ENCODE peak calls at places on chromosomes 4 and X, in five cellular contexts. I is PC-3, D is mesenchymal stem cell, P is neuronal stem cell, B is mesendoderm. M is an unnamed sample.

GRCh38 chr4:183808102-183808466 is 97.0 kb upstream of the STOX2 start:
- DNase-seq in I (no peak), D (no peak), P (no peak), B (peak), M (no peak)

GRCh38 chr4:101262683-101263082 is 84.6 kb downstream of the PPP3CA start:
- DNase-seq in I (no peak), D (no peak), P (peak), B (no peak), M (no peak)

GRCh38 chr4:187171731-187172339 is 448.2 kb upstream of the FAT1 start:
- DNase-seq in I (no peak), D (peak), P (no peak), B (no peak), M (no peak)

GRCh38 chrX:87583679-87584078 is 66.1 kb downstream of the KLHL4 start:
- DNase-seq in I (peak), D (peak), P (no peak), B (peak), M (peak)

GRCh38 chrX:16076834-16077233 is 46.5 kb upstream of the GRPR start:
- DNase-seq in I (no peak), D (no peak), P (no peak), B (no peak), M (no peak)

GRCh38 chrX:16517206-16517605 is 132.8 kb upstream of the S100G start:
- DNase-seq in I (no peak), D (no peak), P (no peak), B (no peak), M (no peak)

GRCh38 chr4:171812377-171813194 is 618 bp upstream of the GALNTL6 start:
- DNase-seq in I (no peak), D (peak), P (peak), B (peak), M (no peak)

GRCh38 chrX:119682019-119682989 is 10.7 kb downstream of the SEPTIN6 start:
- DNase-seq in I (no peak), D (no peak), P (no peak), B (no peak), M (no peak)

GRCh38 chrX:24673424-24673823 is 20.3 kb upstream of the POLA1 start:
- DNase-seq in I (no peak), D (no peak), P (no peak), B (no peak), M (no peak)

GRCh38 chr4:84483738-84484137 is 15.4 kb downstream of the NKX6-1 start:
- DNase-seq in I (no peak), D (no peak), P (no peak), B (no peak), M (no peak)

GRCh38 chr4:24979554-24979953 is 51.2 kb downstream of the LGI2 start:
- DNase-seq in I (peak), D (no peak), P (no peak), B (no peak), M (no peak)

GRCh38 chr4:167602157-167602556 is 367.9 kb upstream of the SPOCK3 start:
- DNase-seq in I (no peak), D (no peak), P (no peak), B (no peak), M (no peak)

GRCh38 chrX:149472620-149473019 is 32.5 kb downstream of the IDS start:
- DNase-seq in I (peak), D (peak), P (no peak), B (no peak), M (no peak)

GRCh38 chr4:165398570-165398969 is 19.8 kb downstream of the CPE start:
- DNase-seq in I (no peak), D (peak), P (peak), B (peak), M (no peak)

GRCh38 chr4:73653695-73654106 is 33.5 kb upstream of the RASSF6 start:
- DNase-seq in I (peak), D (peak), P (peak), B (peak), M (no peak)

GRCh38 chr4:124459922-124460301 is 252.6 kb downstream of the ANKRD50 start:
- DNase-seq in I (no peak), D (peak), P (peak), B (peak), M (no peak)

GRCh38 chr4:130172156-130172555 is 1076.2 kb downstream of the C4orf33 start:
- DNase-seq in I (no peak), D (no peak), P (no peak), B (no peak), M (no peak)

GRCh38 chr4:145154573-145154972 is 25.8 kb downstream of the OTUD4 start:
- DNase-seq in I (peak), D (peak), P (no peak), B (peak), M (no peak)

GRCh38 chr4:158581161-158581560 is 59.5 kb downstream of the RXFP1 start:
- DNase-seq in I (no peak), D (no peak), P (no peak), B (no peak), M (no peak)

GRCh38 chrX:116010939-116011338 is 159.6 kb upstream of the AGTR2 start:
- DNase-seq in I (no peak), D (no peak), P (no peak), B (no peak), M (no peak)

GRCh38 chrX:153763298-153763932 is 634 bp upstream of the PLXNB3 start:
- DNase-seq in I (no peak), D (no peak), P (no peak), B (no peak), M (no peak)

GRCh38 chrX:153763989-153764755 is at the start of gene PLXNB3:
- DNase-seq in I (peak), D (peak), P (peak), B (peak), M (peak)

GRCh38 chrX:153765138-153766079 is 1.4 kb downstream of the PLXNB3 start:
- DNase-seq in I (no peak), D (peak), P (no peak), B (peak), M (no peak)

GRCh38 chrX:153766098-153766817 is 2.2 kb downstream of the PLXNB3 start:
- DNase-seq in I (peak), D (peak), P (no peak), B (peak), M (no peak)

GRCh38 chrX:153764786-153765137 is 713 bp downstream of the PLXNB3 start:
- DNase-seq in I (no peak), D (no peak), P (no peak), B (no peak), M (no peak)
- H3K4me2 ChIP-seq in I (peak), D (peak), P (no peak), B (no peak), M (no peak)

GRCh38 chrX:65752294-65752693 is 84.8 kb downstream of the MSN start:
- DNase-seq in I (no peak), D (no peak), P (no peak), B (no peak), M (no peak)
- H3K4me2 ChIP-seq in I (no peak), D (no peak), P (no peak), B (no peak), M (no peak)

GRCh38 chrX:14291626-14292025 is 237.7 kb upstream of the GLRA2 start:
- DNase-seq in I (no peak), D (no peak), P (peak), B (peak), M (no peak)
- H3K4me2 ChIP-seq in I (no peak), D (no peak), P (no peak), B (no peak), M (no peak)

GRCh38 chr4:76234679-76235044 is 16.9 kb upstream of the FAM47E start:
- DNase-seq in I (no peak), D (no peak), P (no peak), B (no peak), M (no peak)
- H3K4me2 ChIP-seq in I (no peak), D (no peak), P (no peak), B (no peak), M (peak)

GRCh38 chrX:112819013-112819635 is 21.5 kb downstream of the AMOT start:
- DNase-seq in I (no peak), D (peak), P (no peak), B (no peak), M (no peak)

GRCh38 chrX:112819813-112820212 is 20.8 kb downstream of the AMOT start:
- DNase-seq in I (no peak), D (no peak), P (no peak), B (no peak), M (no peak)

GRCh38 chrX:112816908-112817307 is 23.7 kb downstream of the AMOT start:
- DNase-seq in I (no peak), D (no peak), P (no peak), B (no peak), M (no peak)

GRCh38 chrX:112820364-112821308 is 20.0 kb downstream of the AMOT start:
- DNase-seq in I (no peak), D (peak), P (no peak), B (no peak), M (no peak)

GRCh38 chrX:112818114-112819012 is 22.3 kb downstream of the AMOT start:
- DNase-seq in I (no peak), D (no peak), P (no peak), B (peak), M (no peak)
- H3K4me2 ChIP-seq in I (no peak), D (peak), P (no peak), B (no peak), M (no peak)

GRCh38 chr4:186020793-186021407 is 48.1 kb upstream of the TLR3 start:
- DNase-seq in I (no peak), D (no peak), P (no peak), B (no peak), M (no peak)
- H3K4me2 ChIP-seq in I (no peak), D (no peak), P (no peak), B (no peak), M (no peak)

DNA sequence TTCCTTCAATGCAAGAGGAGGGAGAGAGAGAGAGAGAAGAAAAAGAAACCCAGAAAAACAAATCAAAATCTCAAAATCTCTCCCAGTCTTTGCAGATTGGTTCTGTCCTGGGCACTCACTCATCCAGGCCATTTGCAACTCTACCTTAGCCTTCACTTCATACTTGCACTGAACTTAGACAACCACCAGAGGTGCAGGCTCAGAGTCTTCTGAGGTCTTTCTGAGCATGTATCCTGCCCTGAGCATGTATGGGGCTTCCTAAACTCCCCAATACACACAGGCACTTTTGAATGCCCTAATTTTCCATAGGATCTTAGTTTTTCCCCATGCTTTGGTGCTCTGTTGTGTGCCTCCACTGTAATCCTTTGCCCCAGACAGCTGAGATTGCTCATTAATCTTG is 2.9 kb downstream of the CFI start:
- DNase-seq in I (no peak), D (no peak), P (no peak), B (peak), M (no peak)
- H3K4me2 ChIP-seq in I (no peak), D (no peak), P (no peak), B (no peak), M (no peak)

GRCh38 chr4:153509724-153510123 is 43.6 kb downstream of the TMEM131L start:
- DNase-seq in I (peak), D (no peak), P (no peak), B (no peak), M (no peak)
- H3K4me2 ChIP-seq in I (peak), D (no peak), P (no peak), B (no peak), M (no peak)

DNA sequence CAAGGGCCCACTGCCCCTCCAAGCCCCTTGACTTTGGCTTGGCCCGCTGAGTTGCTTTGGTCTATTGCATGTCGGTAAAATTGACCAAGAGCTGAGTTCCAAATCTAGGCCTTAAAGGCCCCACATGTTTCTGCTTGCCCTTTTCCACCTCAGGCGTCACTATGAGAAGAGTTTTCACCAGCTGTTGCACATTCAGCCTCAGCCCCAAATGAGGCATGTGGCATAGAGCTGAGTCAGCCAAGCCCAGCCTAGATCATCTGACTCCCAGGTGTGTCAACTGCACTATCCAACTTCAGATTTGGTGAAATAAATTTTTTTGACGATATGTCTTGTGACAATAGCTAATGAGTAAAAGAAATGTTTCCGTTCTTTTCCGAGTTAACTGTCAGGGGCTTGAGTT is 424.5 kb upstream of the FAM47C start:
- DNase-seq in I (peak), D (no peak), P (no peak), B (no peak), M (no peak)
- H3K4me2 ChIP-seq in I (no peak), D (no peak), P (no peak), B (no peak), M (no peak)

M was measured in H1.